ENCODE peak calls at places on chromosomes 5 and 9, in five cellular contexts. N is SK-N-SH, L is H9, R is IMR-90, C is GM23248. X is an unnamed sample.

GRCh38 chr5:173204185-173204979 is 30.6 kb downstream of the NKX2-5 start:
- DNase-seq in L (no peak), C (peak), R (peak), N (no peak), X (no peak)

GRCh38 chr9:114958021-114958846 is 27.8 kb upstream of the TNFSF8 start:
- DNase-seq in R (no peak), N (no peak), L (no peak), C (peak), X (no peak)

GRCh38 chr9:113221003-113221799 is at the start of the genes FKBP15 and SLC31A1:
- DNase-seq in N (peak), L (peak), C (peak), R (peak), X (peak)

GRCh38 chr5:73007051-73007450 is 51.2 kb downstream of the FCHO2 start:
- DNase-seq in R (no peak), L (no peak), C (no peak), N (no peak), X (no peak)

GRCh38 chr5:160635046-160635445 is 213.4 kb downstream of the PTTG1 start:
- DNase-seq in N (no peak), R (no peak), C (no peak), L (no peak), X (no peak)

GRCh38 chr9:134283111-134283515 is 43.1 kb upstream of the RXRA start:
- DNase-seq in R (peak), L (no peak), C (peak), N (no peak), X (no peak)

GRCh38 chr5:159240301-159240870 is 22.7 kb upstream of the UBLCP1 start:
- DNase-seq in C (peak), N (no peak), L (no peak), R (peak), X (no peak)

GRCh38 chr9:31089822-31090221 is 1294.6 kb upstream of the ACO1 start:
- DNase-seq in R (peak), N (no peak), L (no peak), C (peak), X (no peak)

GRCh38 chr5:157914389-157914788 is 55.4 kb upstream of the CLINT1 start:
- DNase-seq in R (no peak), N (no peak), L (no peak), C (no peak), X (no peak)

GRCh38 chr9:13513710-13514444 is 234.4 kb upstream of the MPDZ start:
- DNase-seq in R (no peak), C (peak), L (peak), N (peak), X (peak)

GRCh38 chr5:53262348-53262970 is 152.9 kb upstream of the MOCS2 start:
- DNase-seq in N (peak), L (no peak), R (peak), C (peak), X (peak)

GRCh38 chr9:79129865-79130480 is 441.8 kb upstream of the TLE4 start:
- DNase-seq in C (peak), N (peak), L (no peak), R (peak), X (peak)

GRCh38 chr5:6773342-6774035 is 60.3 kb downstream of the TENT4A start:
- DNase-seq in R (no peak), L (no peak), C (peak), N (peak), X (no peak)

GRCh38 chr5:114447084-114447773 is 85.4 kb downstream of the KCNN2 start:
- DNase-seq in R (peak), N (no peak), C (peak), L (no peak), X (peak)

GRCh38 chr5:111639912-111640311 is 117.1 kb downstream of the NREP start:
- DNase-seq in R (no peak), N (no peak), C (no peak), L (no peak), X (no peak)

GRCh38 chr5:167796636-167797035 is 494.8 kb upstream of the WWC1 start:
- DNase-seq in R (no peak), L (no peak), N (no peak), C (peak), X (no peak)

GRCh38 chr5:138713247-138713646 is 40.0 kb upstream of the CTNNA1 start:
- DNase-seq in R (no peak), C (no peak), N (no peak), L (no peak), X (no peak)

GRCh38 chr9:136671646-136672430 is 9.1 kb downstream of the EGFL7 start:
- DNase-seq in N (peak), C (peak), R (no peak), L (peak), X (peak)

GRCh38 chr5:142749321-142749720 is 20.9 kb upstream of the ARHGAP26 start:
- DNase-seq in C (peak), N (no peak), R (peak), L (no peak), X (no peak)

GRCh38 chr9:33130501-33130900 is 36.6 kb downstream of the B4GALT1 start:
- DNase-seq in C (peak), L (no peak), R (peak), N (no peak), X (no peak)

GRCh38 chr9:73667749-73668148 is 516.1 kb downstream of the ANXA1 start:
- DNase-seq in C (peak), N (peak), L (no peak), R (no peak), X (no peak)

GRCh38 chr9:76658510-76659231 is 105.6 kb upstream of the PCA3 start:
- DNase-seq in L (no peak), N (no peak), C (peak), R (peak), X (peak)

GRCh38 chr5:84383816-84384603 is 670 bp downstream of the EDIL3 start:
- DNase-seq in C (peak), L (peak), N (peak), R (peak), X (peak)

GRCh38 chr5:33745101-33745770 is 146.6 kb downstream of the ADAMTS12 start:
- DNase-seq in L (no peak), N (no peak), R (peak), C (peak), X (no peak)

GRCh38 chr5:7269591-7270274 is 126.2 kb upstream of the ADCY2 start:
- DNase-seq in R (no peak), L (no peak), C (no peak), N (no peak), X (no peak)

DNA sequence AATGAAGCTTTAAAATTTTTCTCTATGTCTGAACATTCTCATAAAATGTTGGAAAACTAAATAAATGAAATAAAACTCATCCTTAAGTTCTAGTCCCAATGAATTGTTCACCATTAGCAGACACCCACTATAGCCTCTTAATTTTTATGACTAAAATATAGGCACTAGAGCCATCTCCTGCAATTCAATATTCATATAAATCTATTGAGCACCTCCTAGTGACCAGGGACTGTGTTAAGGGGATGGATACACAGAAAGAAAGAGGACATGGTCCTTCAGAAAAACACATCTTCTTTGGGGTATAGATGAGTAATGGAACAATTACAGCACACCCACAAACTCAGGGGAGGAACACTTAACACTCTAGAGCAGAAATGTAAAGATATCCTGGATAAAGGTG is 3.5 kb upstream of the GDA start:
- DNase-seq in C (no peak), N (no peak), L (no peak), R (no peak), X (no peak)
- H2AFZ ChIP-seq in C (no peak), N (no peak), L (no peak), R (no peak), X (no peak)

GRCh38 chr5:154367101-154367500 is 78.7 kb upstream of the SAP30L start:
- DNase-seq in N (no peak), R (peak), L (no peak), C (peak), X (no peak)
- H3K27ac ChIP-seq in N (peak), R (peak), L (no peak), C (peak), X (no peak)

DNA sequence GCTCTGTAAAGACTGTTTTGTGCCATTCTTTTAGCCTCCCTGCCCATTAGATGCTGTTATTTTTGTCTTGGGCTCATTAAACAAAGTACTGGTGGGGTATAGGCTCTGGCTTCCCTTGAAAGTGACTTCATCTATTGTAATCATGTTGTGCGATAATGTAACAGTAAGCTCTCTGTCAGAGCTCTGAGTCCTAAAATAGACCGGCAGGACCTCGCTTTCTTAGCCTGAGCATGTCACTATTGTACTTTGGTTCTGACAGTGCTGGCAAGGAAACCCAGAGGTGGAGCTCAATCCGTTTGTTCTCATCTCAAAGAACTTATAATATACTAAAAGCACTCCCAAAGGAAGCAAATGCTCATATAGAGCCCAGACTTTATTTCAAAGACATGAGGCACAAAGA is 339.1 kb upstream of the CCNH start:
- DNase-seq in C (peak), N (no peak), R (no peak), L (no peak), X (no peak)
- H2AFZ ChIP-seq in C (no peak), N (no peak), R (no peak), L (no peak), X (peak)

GRCh38 chr9:6229604-6230003 is 14.0 kb downstream of the IL33 start:
- DNase-seq in R (peak), N (no peak), C (peak), L (no peak), X (no peak)
- H3K27ac ChIP-seq in R (no peak), N (no peak), C (no peak), L (no peak), X (no peak)

DNA sequence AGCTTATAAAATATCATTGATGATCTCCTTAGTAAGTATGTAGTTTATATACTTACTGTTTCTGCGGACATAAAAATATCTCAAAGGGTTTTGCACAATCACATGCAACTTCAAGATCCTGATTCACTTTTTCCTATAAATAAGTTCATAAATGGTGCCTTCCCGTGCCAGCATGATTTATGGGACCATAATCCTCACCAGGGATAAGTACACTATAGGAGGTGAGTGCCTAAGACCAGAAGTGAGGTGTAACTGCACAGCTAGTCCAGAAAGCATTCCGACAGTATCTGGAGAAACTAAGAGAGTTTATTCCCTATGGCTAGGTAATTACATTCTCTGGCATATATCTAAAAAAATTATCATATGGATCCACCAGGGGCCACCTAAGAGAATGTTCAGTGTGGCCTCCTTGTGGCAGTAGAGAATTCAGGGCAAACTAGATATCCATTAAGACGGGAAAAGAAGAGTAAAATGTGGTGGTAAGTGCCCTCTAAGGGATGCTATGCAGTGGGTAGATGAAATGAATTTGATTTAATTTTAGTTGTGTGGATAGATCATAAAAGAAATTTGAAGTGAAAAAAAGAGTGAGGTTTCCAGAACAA is 402.5 kb upstream of the SLC24A2 start:
- DNase-seq in R (no peak), C (peak), N (no peak), L (no peak), X (no peak)
- H2AFZ ChIP-seq in R (no peak), C (no peak), N (no peak), L (no peak), X (no peak)

DNA sequence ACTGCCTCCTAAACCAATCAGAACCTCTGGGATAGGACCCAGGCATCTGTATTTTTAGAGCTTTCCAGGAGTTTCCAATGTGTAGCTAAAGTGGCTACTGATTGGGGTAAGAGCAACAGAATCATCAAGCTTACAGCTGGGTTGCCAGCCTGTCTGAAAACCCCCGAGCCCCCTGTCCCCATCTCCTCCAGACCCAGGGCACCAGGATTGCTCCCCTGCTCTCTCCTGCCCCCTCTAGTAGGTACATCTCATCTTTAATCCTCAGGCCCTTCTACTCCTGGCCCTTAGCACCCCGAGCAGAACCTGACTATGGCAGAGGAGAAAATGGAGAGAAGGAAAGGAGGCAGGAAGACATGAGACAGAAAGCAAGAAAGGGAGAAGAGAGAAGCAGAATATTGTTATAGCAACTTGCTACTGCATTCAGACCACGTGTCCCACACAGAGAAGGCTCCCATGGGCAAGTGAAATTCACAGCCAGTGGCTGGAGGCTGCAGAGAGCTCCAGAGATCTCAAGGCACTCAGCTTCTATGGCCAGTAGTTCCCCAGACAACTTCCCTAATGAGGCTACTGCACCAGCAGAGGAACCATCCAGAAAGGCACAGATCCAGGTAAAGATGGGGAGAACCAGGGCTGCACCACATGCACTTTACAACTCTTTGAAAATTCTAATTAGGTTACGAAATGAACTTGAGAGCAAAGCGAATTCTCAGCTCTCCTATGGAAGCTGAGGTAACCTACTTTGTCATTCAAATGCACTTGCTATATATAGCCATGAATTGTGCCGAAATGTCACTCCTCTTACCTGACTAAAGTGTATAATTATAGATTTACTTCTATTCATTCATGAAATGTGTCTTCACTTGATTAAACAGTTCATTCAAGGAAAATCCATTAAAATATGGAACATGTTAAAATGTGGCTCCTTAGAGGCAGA is 204.6 kb downstream of the GABBR2 start:
- DNase-seq in C (no peak), N (no peak), L (peak), R (no peak), X (no peak)
- H3K27ac ChIP-seq in C (peak), N (no peak), L (no peak), R (peak), X (no peak)